ENCODE peak calls at places on chromosomes 2 and 18, in seven cellular contexts. One of them, this sample, is unnamed.

GRCh38 chr2:212032536-212033219 is 505.9 kb downstream of the ERBB4 start:
- DNase-seq in non-pigmented ciliary epithelial cell: peak
- DNase-seq in adrenal gland: no peak
- DNase-seq in kidney tubule cell: no peak
- DNase-seq in T-helper 9 cell: no peak
- DNase-seq in psoas muscle: no peak
- DNase-seq in HS-5: no peak
- DNase-seq in this sample: no peak

GRCh38 chr18:73881396-73881795 is 266.2 kb downstream of the FBXO15 start:
- DNase-seq in non-pigmented ciliary epithelial cell: peak
- DNase-seq in adrenal gland: no peak
- DNase-seq in kidney tubule cell: no peak
- DNase-seq in T-helper 9 cell: no peak
- DNase-seq in psoas muscle: no peak
- DNase-seq in HS-5: no peak
- DNase-seq in this sample: no peak

GRCh38 chr2:112262876-112263275 is 8.0 kb upstream of the ZC3H8 start:
- DNase-seq in non-pigmented ciliary epithelial cell: no peak
- DNase-seq in adrenal gland: no peak
- DNase-seq in kidney tubule cell: no peak
- DNase-seq in T-helper 9 cell: no peak
- DNase-seq in psoas muscle: no peak
- DNase-seq in HS-5: no peak
- DNase-seq in this sample: no peak

GRCh38 chr2:105873721-105874120 is 129.0 kb downstream of the NCK2 start:
- DNase-seq in non-pigmented ciliary epithelial cell: peak
- DNase-seq in adrenal gland: peak
- DNase-seq in kidney tubule cell: peak
- DNase-seq in T-helper 9 cell: peak
- DNase-seq in psoas muscle: no peak
- DNase-seq in HS-5: peak
- DNase-seq in this sample: no peak

GRCh38 chr2:61750624-61751023 is 103.2 kb downstream of the FAM161A start:
- DNase-seq in non-pigmented ciliary epithelial cell: peak
- DNase-seq in adrenal gland: peak
- DNase-seq in kidney tubule cell: peak
- DNase-seq in T-helper 9 cell: no peak
- DNase-seq in psoas muscle: no peak
- DNase-seq in HS-5: no peak
- DNase-seq in this sample: no peak

GRCh38 chr2:17918789-17919188 is 40.3 kb downstream of the KCNS3 start:
- DNase-seq in non-pigmented ciliary epithelial cell: no peak
- DNase-seq in adrenal gland: no peak
- DNase-seq in kidney tubule cell: no peak
- DNase-seq in T-helper 9 cell: no peak
- DNase-seq in psoas muscle: no peak
- DNase-seq in HS-5: no peak
- DNase-seq in this sample: peak

GRCh38 chr2:15580451-15580850 is 11.2 kb upstream of the DDX1 start:
- DNase-seq in non-pigmented ciliary epithelial cell: no peak
- DNase-seq in adrenal gland: no peak
- DNase-seq in kidney tubule cell: no peak
- DNase-seq in T-helper 9 cell: no peak
- DNase-seq in psoas muscle: no peak
- DNase-seq in HS-5: no peak
- DNase-seq in this sample: no peak

GRCh38 chr2:232632904-232633412 is 446 bp upstream of the EFHD1 start:
- DNase-seq in non-pigmented ciliary epithelial cell: no peak
- DNase-seq in adrenal gland: no peak
- DNase-seq in kidney tubule cell: peak
- DNase-seq in T-helper 9 cell: no peak
- DNase-seq in psoas muscle: peak
- DNase-seq in HS-5: peak
- DNase-seq in this sample: peak

GRCh38 chr2:178419123-178419522 is 31.9 kb downstream of the PRKRA start:
- DNase-seq in non-pigmented ciliary epithelial cell: no peak
- DNase-seq in adrenal gland: no peak
- DNase-seq in kidney tubule cell: no peak
- DNase-seq in T-helper 9 cell: no peak
- DNase-seq in psoas muscle: no peak
- DNase-seq in HS-5: no peak
- DNase-seq in this sample: no peak

GRCh38 chr2:8193686-8194615 is 487.9 kb upstream of the ID2 start:
- DNase-seq in non-pigmented ciliary epithelial cell: no peak
- DNase-seq in adrenal gland: no peak
- DNase-seq in kidney tubule cell: no peak
- DNase-seq in T-helper 9 cell: no peak
- DNase-seq in psoas muscle: no peak
- DNase-seq in HS-5: no peak
- DNase-seq in this sample: peak

GRCh38 chr2:147560810-147561521 is 283.9 kb upstream of the ACVR2A start:
- DNase-seq in non-pigmented ciliary epithelial cell: no peak
- DNase-seq in adrenal gland: no peak
- DNase-seq in kidney tubule cell: no peak
- DNase-seq in T-helper 9 cell: no peak
- DNase-seq in psoas muscle: no peak
- DNase-seq in HS-5: no peak
- DNase-seq in this sample: no peak

GRCh38 chr2:10225291-10226031 is 77.2 kb upstream of the HPCAL1 start:
- DNase-seq in non-pigmented ciliary epithelial cell: no peak
- DNase-seq in adrenal gland: no peak
- DNase-seq in kidney tubule cell: no peak
- DNase-seq in T-helper 9 cell: no peak
- DNase-seq in psoas muscle: no peak
- DNase-seq in HS-5: no peak
- DNase-seq in this sample: no peak

GRCh38 chr2:85598594-85599340 is 3.2 kb downstream of the RNF181 start:
- DNase-seq in non-pigmented ciliary epithelial cell: no peak
- DNase-seq in adrenal gland: no peak
- DNase-seq in kidney tubule cell: no peak
- DNase-seq in T-helper 9 cell: no peak
- DNase-seq in psoas muscle: no peak
- DNase-seq in HS-5: no peak
- DNase-seq in this sample: no peak

GRCh38 chr18:45588831-45589558 is 26.3 kb upstream of the SLC14A2 start:
- DNase-seq in non-pigmented ciliary epithelial cell: no peak
- DNase-seq in adrenal gland: no peak
- DNase-seq in kidney tubule cell: no peak
- DNase-seq in T-helper 9 cell: no peak
- DNase-seq in psoas muscle: no peak
- DNase-seq in HS-5: no peak
- DNase-seq in this sample: no peak